ENCODE peak calls at places on chromosomes 13 and 19, in four cellular contexts. M is A549, W is GM12878, J is K562. O is an unnamed sample.
A peak's percentile ranks its signal among the peaks of the same experiment; 100 is the strongest.

GRCh38 chr19:4803736-4804695 is 12.5 kb downstream of the FEM1A start:
- DNase-seq in M (peak; percentile 52), W (no peak), J (peak; percentile 82), O (peak; percentile 66)

GRCh38 chr19:6156033-6156432 is 20.6 kb downstream of the ACSBG2 start:
- DNase-seq in M (no peak), W (no peak), J (no peak), O (no peak)

GRCh38 chr19:38047048-38047435 is 140.0 kb downstream of the SIPA1L3 start:
- DNase-seq in M (peak; percentile 45), W (no peak), J (no peak), O (no peak)

GRCh38 chr19:11848594-11849263 is at the start of gene ZNF439:
- DNase-seq in M (no peak), W (peak; percentile 52), J (peak; percentile 35), O (peak; percentile 85)

GRCh38 chr19:47232422-47233211 is 1.6 kb upstream of the BBC3 start:
- DNase-seq in M (peak; percentile 78), W (no peak), J (no peak), O (no peak)

GRCh38 chr13:101452519-101453485 is at the start of gene ITGBL1:
- DNase-seq in M (no peak), W (no peak), J (no peak), O (no peak)

GRCh38 chr13:97913206-97913605 is 40.3 kb upstream of the IPO5 start:
- DNase-seq in M (no peak), W (no peak), J (no peak), O (no peak)

GRCh38 chr13:33249066-33249465 is 36.5 kb downstream of the STARD13 start:
- DNase-seq in M (no peak), W (no peak), J (no peak), O (no peak)

GRCh38 chr13:112956516-112957294 is 12.3 kb upstream of the MCF2L start:
- DNase-seq in M (no peak), W (no peak), J (no peak), O (peak; percentile 77)

GRCh38 chr13:33676045-33676699 is 141.8 kb upstream of the RFC3 start:
- DNase-seq in M (no peak), W (no peak), J (no peak), O (peak; percentile 53)

GRCh38 chr19:45812297-45812696 is 2.8 kb downstream of the RSPH6A start:
- DNase-seq in M (no peak), W (no peak), J (no peak), O (no peak)

GRCh38 chr13:79079351-79079839 is 326.7 kb downstream of the RBM26 start:
- DNase-seq in M (no peak), W (no peak), J (no peak), O (no peak)

GRCh38 chr19:575527-576506 is 3.4 kb downstream of the BSG start:
- DNase-seq in M (no peak), W (no peak), J (peak; percentile 56), O (no peak)

GRCh38 chr19:51586103-51586728 is 15.1 kb downstream of the ZNF175 start:
- DNase-seq in M (no peak), W (no peak), J (no peak), O (no peak)
- TF ChIP-seq POLR2AphosphoS2 in M (no peak), W (no peak), J (no peak), O (no peak)

DNA sequence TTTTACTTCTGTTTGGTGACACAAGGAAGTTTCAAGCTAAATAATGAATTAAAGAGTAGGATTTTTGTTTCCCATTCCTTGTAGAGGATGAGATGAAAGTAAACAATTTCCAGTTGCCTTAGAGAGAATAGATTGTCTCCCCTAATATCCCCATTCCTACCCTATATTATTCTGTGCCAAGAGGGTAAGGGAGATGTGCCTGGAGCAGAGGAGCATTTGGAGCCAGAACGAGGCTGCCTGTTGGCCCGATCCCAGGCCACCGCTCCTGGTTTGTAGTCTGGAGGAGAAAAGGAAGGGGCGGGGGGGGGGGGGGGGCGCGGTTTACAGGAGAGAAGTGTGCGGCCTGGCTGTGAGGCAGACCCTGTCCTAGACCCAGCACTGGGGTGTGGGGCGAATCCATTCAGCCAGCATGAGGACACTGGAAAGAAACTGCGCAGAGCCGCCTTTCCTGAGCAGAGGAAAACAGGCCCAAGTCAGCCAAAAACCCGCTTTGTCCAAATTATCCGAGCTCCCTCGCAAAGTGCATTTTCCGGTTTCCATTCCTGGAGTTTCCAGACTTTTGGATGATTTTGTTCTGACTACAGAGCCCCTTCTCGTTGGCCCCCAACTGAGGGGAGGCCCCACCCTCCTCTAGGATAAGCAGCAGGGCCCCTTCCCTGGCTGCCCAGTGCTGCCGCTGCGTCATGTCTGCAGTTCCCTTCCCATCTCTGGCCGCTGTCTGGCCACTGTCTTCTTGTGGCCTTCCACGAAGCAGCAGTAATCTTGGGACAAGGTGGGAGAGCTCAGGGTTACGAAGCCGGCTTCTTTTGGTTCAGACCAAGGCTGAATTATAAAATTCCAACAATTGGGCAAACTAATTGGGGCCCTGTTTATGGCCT is 23.0 kb downstream of the NFIX start:
- DNase-seq in M (no peak), W (no peak), J (peak; percentile 58), O (no peak)
- TF ChIP-seq POLR2AphosphoS2 in M (no peak), W (no peak), J (no peak), O (no peak)

GRCh38 chr19:16587031-16588023 is 15.1 kb upstream of the SLC35E1 start:
- DNase-seq in M (no peak), W (peak; percentile 84), J (no peak), O (no peak)
- TF ChIP-seq POLR2AphosphoS2 in M (no peak), W (no peak), J (no peak), O (no peak)

GRCh38 chr13:39875111-39875510 is 219.6 kb downstream of the COG6 start:
- DNase-seq in M (no peak), W (no peak), J (no peak), O (no peak)

GRCh38 chr13:39875583-39875982 is 220.1 kb downstream of the COG6 start:
- DNase-seq in M (no peak), W (no peak), J (no peak), O (no peak)

GRCh38 chr13:39874331-39875055 is 219.0 kb downstream of the COG6 start:
- DNase-seq in M (no peak), W (no peak), J (no peak), O (no peak)

GRCh38 chr13:39877134-39877533 is 221.7 kb downstream of the COG6 start:
- DNase-seq in M (no peak), W (no peak), J (no peak), O (no peak)

GRCh38 chr13:39876258-39876657 is 220.8 kb downstream of the COG6 start:
- DNase-seq in M (peak; percentile 29), W (no peak), J (no peak), O (no peak)
- TF ChIP-seq POLR2AphosphoS2 in M (no peak), W (no peak), J (no peak), O (no peak)

O was measured in HepG2.